ENCODE peak calls at places on chromosome 9, in seven cellular contexts. D, E, K, S, V, I and Q are unnamed samples.

GRCh38 chr9:110580850-110581249 is 1.3 kb upstream of the SVEP1 start:
- DNase-seq in E (no peak), S (no peak), K (no peak), V (no peak), D (no peak), I (no peak), Q (no peak)

GRCh38 chr9:9938432-9938831 is 674.4 kb downstream of the PTPRD start:
- DNase-seq in S (no peak), D (no peak), V (no peak), I (no peak), E (no peak), K (no peak), Q (no peak)

GRCh38 chr9:128254855-128255759 is 20.7 kb downstream of the GOLGA2 start:
- DNase-seq in D (peak), V (no peak), E (no peak), K (peak), S (no peak), I (no peak), Q (no peak)

GRCh38 chr9:129550199-129550839 is 70.6 kb downstream of the C9orf50 start:
- DNase-seq in K (peak), V (no peak), I (no peak), D (no peak), S (no peak), E (peak), Q (no peak)

GRCh38 chr9:136052433-136052880 is 42.6 kb downstream of the NACC2 start:
- DNase-seq in I (no peak), E (no peak), V (no peak), S (peak), D (no peak), K (peak), Q (no peak)

GRCh38 chr9:37412431-37413151 is 9.9 kb upstream of the GRHPR start:
- DNase-seq in I (no peak), D (no peak), E (no peak), S (peak), K (no peak), V (no peak), Q (no peak)

GRCh38 chr9:133354766-133355165 is 1.5 kb downstream of the SURF1 start:
- DNase-seq in V (no peak), E (no peak), D (no peak), S (no peak), K (no peak), I (no peak), Q (no peak)

GRCh38 chr9:135103001-135103446 is 15.6 kb downstream of the OLFM1 start:
- DNase-seq in K (no peak), E (no peak), D (no peak), I (no peak), V (no peak), S (no peak), Q (no peak)

GRCh38 chr9:126722922-126723806 is 81.7 kb upstream of the ZBTB43 start:
- DNase-seq in S (no peak), E (no peak), D (no peak), V (peak), I (no peak), K (peak), Q (no peak)